ENCODE peak calls at places on chromosomes 2 and 18, in seven cellular contexts. F is H9, K is mesenchymal stem cell, A is mesendoderm, Z is IMR-90, V is H1, Q is trophoblast cell. N is an unnamed sample.
A peak's percentile ranks its signal among the peaks of the same experiment; 100 is the strongest.

GRCh38 chr2:214019229-214019972 is 391.5 kb upstream of the VWC2L start:
- DNase-seq in F (no peak), K (peak; percentile 94), A (no peak), Z (peak; percentile 97), V (no peak), Q (peak; percentile 80), N (no peak)

GRCh38 chr2:95032868-95033603 is 7.5 kb downstream of the MAL start:
- DNase-seq in F (no peak), K (no peak), A (peak; percentile 34), Z (no peak), V (no peak), Q (no peak), N (no peak)

GRCh38 chr2:120491111-120491625 is 145.2 kb downstream of the INHBB start:
- DNase-seq in F (no peak), K (no peak), A (no peak), Z (no peak), V (no peak), Q (no peak), N (no peak)

GRCh38 chr2:33291278-33292013 is 185.0 kb upstream of the RASGRP3 start:
- DNase-seq in F (no peak), K (peak; percentile 93), A (no peak), Z (peak; percentile 86), V (no peak), Q (peak; percentile 8), N (no peak)

GRCh38 chr2:178394816-178395215 is 56.2 kb downstream of the PRKRA start:
- DNase-seq in F (no peak), K (no peak), A (no peak), Z (no peak), V (no peak), Q (no peak), N (no peak)

GRCh38 chr2:120464448-120464931 is 118.6 kb downstream of the INHBB start:
- DNase-seq in F (no peak), K (peak; percentile 33), A (no peak), Z (no peak), V (no peak), Q (no peak), N (no peak)

GRCh38 chr2:120818441-120818920 is 82.8 kb downstream of the GLI2 start:
- DNase-seq in F (no peak), K (peak; percentile 95), A (peak; percentile 43), Z (peak; percentile 95), V (no peak), Q (peak; percentile 2), N (no peak)

GRCh38 chr2:9538000-9538507 is 17.6 kb downstream of the ADAM17 start:
- DNase-seq in F (no peak), K (peak; percentile 79), A (no peak), Z (peak; percentile 60), V (no peak), Q (peak; percentile 80), N (no peak)

GRCh38 chr2:193523662-193524061 is 1328.9 kb upstream of the TMEFF2 start:
- DNase-seq in F (no peak), K (no peak), A (no peak), Z (no peak), V (no peak), Q (no peak), N (no peak)

GRCh38 chr18:20971886-20972267 is 139.7 kb downstream of the ROCK1 start:
- DNase-seq in F (no peak), K (peak; percentile 55), A (peak; percentile 52), Z (peak; percentile 19), V (no peak), Q (peak; percentile 39), N (no peak)

GRCh38 chr2:9378433-9379371 is 44.6 kb downstream of the ITGB1BP1 start:
- DNase-seq in F (peak; percentile 52), K (peak; percentile 90), A (peak; percentile 55), Z (peak; percentile 90), V (no peak), Q (peak; percentile 40), N (no peak)

GRCh38 chr2:10987861-10988260 is 76.1 kb downstream of the KCNF1 start:
- DNase-seq in F (no peak), K (no peak), A (no peak), Z (peak; percentile 23), V (no peak), Q (no peak), N (no peak)

GRCh38 chr2:68319397-68320117 is at the start of gene CNRIP1:
- DNase-seq in F (peak; percentile 58), K (peak; percentile 82), A (peak; percentile 61), Z (peak; percentile 83), V (no peak), Q (peak; percentile 49), N (peak; percentile 53)

GRCh38 chr2:152826880-152827279 is 108.5 kb downstream of the ARL6IP6 start:
- DNase-seq in F (no peak), K (peak; percentile 20), A (no peak), Z (peak; percentile 23), V (peak; percentile 7), Q (no peak), N (no peak)

GRCh38 chr18:14767474-14767873 is 19.5 kb downstream of the ANKRD30B start:
- DNase-seq in F (no peak), K (no peak), A (no peak), Z (no peak), V (no peak), Q (peak; percentile 31), N (no peak)

GRCh38 chr2:23248667-23249066 is 136.3 kb upstream of the KLHL29 start:
- DNase-seq in F (no peak), K (no peak), A (no peak), Z (no peak), V (no peak), Q (no peak), N (no peak)

GRCh38 chr2:23246992-23247683 is 137.8 kb upstream of the KLHL29 start:
- DNase-seq in F (no peak), K (no peak), A (no peak), Z (no peak), V (no peak), Q (no peak), N (no peak)

GRCh38 chr2:23244656-23245055 is 140.3 kb upstream of the KLHL29 start:
- DNase-seq in F (no peak), K (no peak), A (no peak), Z (no peak), V (no peak), Q (peak; percentile 9), N (no peak)

GRCh38 chr2:23249348-23249747 is 135.6 kb upstream of the KLHL29 start:
- DNase-seq in F (no peak), K (no peak), A (no peak), Z (no peak), V (no peak), Q (no peak), N (no peak)

DNA sequence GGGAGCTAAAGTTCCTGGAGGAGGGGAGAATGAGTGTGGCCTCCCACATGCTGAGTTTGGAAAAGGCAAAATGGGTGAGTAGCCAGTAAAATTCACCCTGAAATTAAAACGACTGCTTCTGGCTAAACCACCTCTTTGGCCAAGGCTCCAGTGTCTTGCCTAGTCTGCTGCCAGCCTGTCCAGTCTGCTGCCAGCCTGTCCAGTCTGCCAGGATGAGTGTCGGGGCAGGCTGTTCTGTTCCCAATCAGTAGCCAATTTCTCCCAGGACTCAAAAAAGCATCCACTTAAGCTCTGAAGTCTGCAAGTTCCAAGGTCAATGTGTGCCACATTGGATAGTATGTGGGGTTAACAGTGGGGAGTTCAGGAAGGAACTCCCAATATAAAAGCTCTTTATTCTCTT is 134.6 kb upstream of the KLHL29 start:
- DNase-seq in F (no peak), K (no peak), A (no peak), Z (no peak), V (no peak), Q (no peak), N (no peak)
- H3K18ac ChIP-seq in F (no peak overlapping the region), K (no peak overlapping the region), A (no peak overlapping the region), Z (no peak overlapping the region), V (no peak overlapping the region), Q (no peak overlapping the region), N (no peak overlapping the region)

DNA sequence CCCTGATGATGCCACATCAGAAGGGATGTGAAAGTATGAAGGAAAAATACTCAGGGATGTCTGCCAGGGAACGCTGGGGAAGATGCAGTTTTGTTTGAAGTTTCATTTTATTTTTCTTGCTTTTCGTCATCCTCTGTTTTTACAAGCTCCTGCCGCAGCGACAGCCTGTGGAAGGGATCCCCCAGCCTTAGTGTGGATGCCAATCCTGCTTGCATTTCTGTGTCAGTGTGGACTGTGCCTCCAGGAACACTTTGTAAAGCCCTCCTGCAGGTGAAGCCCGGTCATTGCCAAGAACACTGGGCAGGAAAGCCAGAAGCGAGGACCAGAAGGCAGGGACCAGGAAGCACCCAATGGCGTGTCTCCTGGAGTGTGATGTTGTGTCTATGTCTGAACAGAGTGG is 234.3 kb downstream of the SEPTIN10 start:
- DNase-seq in F (peak; percentile 15), K (no peak), A (no peak), Z (no peak), V (no peak), Q (no peak), N (no peak)
- H3K4me1 ChIP-seq in F (peaks cover 3% of the 10 kb centered on the region), K (peaks cover 19% of the 10 kb centered on the region), A (no peaks in the 10 kb centered on the region), Z (peaks cover 26% of the 10 kb centered on the region), V (peaks cover 4% of the 10 kb centered on the region), Q (peaks cover 8% of the 10 kb centered on the region), N (peaks cover 13% of the 10 kb centered on the region)

GRCh38 chr2:217794133-217794986 is 208.4 kb downstream of the TNS1 start:
- DNase-seq in F (no peak), K (no peak), A (no peak), Z (no peak), V (no peak), Q (peak; percentile 72), N (no peak)
- H3K18ac ChIP-seq in F (no peak overlapping the region), K (no peak overlapping the region), A (no peak overlapping the region), Z (no peak overlapping the region), V (no peak overlapping the region), Q (no peak overlapping the region), N (no peak overlapping the region)

DNA sequence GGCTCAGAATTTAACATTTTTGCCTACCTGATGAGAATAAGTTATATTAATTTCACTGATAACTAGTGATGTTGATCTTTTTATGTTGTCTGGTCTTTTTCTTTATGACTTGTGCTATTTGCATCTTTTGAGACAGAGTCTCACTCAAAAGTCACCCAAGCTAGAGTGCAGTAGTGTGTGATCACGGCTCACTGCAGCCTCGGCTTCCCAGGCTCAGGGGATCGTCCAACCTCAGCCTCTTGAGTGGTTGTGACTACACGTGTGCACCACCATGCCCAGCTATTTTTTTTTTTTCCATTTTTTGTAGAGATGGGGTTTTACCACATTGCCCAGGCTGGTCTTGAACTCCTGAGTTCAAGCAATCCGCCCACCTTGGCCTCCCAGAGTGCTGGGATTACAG is 7.5 kb downstream of the SMCHD1 start:
- DNase-seq in F (no peak), K (no peak), A (no peak), Z (no peak), V (no peak), Q (no peak), N (no peak)
- H3K4me1 ChIP-seq in F (no peaks in the 10 kb centered on the region), K (no peaks in the 10 kb centered on the region), A (no peaks in the 10 kb centered on the region), Z (peaks cover 7% of the 10 kb centered on the region), V (no peaks in the 10 kb centered on the region), Q (no peaks in the 10 kb centered on the region), N (peaks cover 2% of the 10 kb centered on the region)